ENCODE peak calls at places on chromosomes 3 and 15, in five cellular contexts. Q, W, Z, Y and A are unnamed samples. For H3K36me3, the result is how much of the 10 kb centered on the place peaks cover.

GRCh38 chr15:84819291-84819768 is 2.2 kb downstream of the ALPK3 start:
- DNase-seq in Q (no peak), W (no peak), Z (peak), Y (no peak), A (peak)

GRCh38 chr3:13218541-13218908 is 145.3 kb upstream of the IQSEC1 start:
- DNase-seq in Y (no peak), Q (no peak), Z (no peak), W (no peak), A (no peak)

GRCh38 chr15:25173241-25174028 is 218.6 kb downstream of the SNRPN start:
- DNase-seq in W (no peak), Q (no peak), Y (no peak), Z (peak), A (peak)

GRCh38 chr3:117927831-117928230 is 1106.8 kb downstream of the IGSF11 start:
- DNase-seq in Y (no peak), Q (no peak), Z (no peak), W (no peak), A (no peak)

GRCh38 chr15:98888839-98889479 is 118.6 kb downstream of the PGPEP1L start:
- DNase-seq in W (no peak), Y (no peak), Z (no peak), Q (no peak), A (no peak)

GRCh38 chr3:113615976-113616375 is 80.5 kb downstream of the USF3 start:
- DNase-seq in W (no peak), Y (no peak), Z (no peak), Q (no peak), A (no peak)

GRCh38 chr3:115836944-115837343 is 213.6 kb downstream of the GAP43 start:
- DNase-seq in Z (no peak), Q (no peak), Y (peak), W (no peak), A (no peak)

GRCh38 chr3:40179016-40179415 is 130.5 kb upstream of the EIF1B start:
- DNase-seq in Z (peak), Y (peak), W (peak), Q (no peak), A (peak)

GRCh38 chr3:48960841-48961413 is 29.1 kb upstream of the P4HTM start:
- DNase-seq in Q (no peak), Y (no peak), Z (no peak), W (no peak), A (no peak)

GRCh38 chr15:70643783-70644125 is 119.6 kb downstream of the UACA start:
- DNase-seq in Y (peak), W (no peak), Z (no peak), Q (no peak), A (no peak)

GRCh38 chr3:107285197-107285596 is 92.0 kb upstream of the CCDC54 start:
- DNase-seq in Z (no peak), Q (no peak), Y (no peak), W (no peak), A (no peak)

GRCh38 chr3:197367081-197367780 is 68.8 kb upstream of the DLG1 start:
- DNase-seq in Q (no peak), W (no peak), Z (no peak), Y (no peak), A (peak)

GRCh38 chr15:39404767-39405173 is 176.1 kb upstream of the THBS1 start:
- DNase-seq in Q (no peak), Y (no peak), W (no peak), Z (no peak), A (no peak)

GRCh38 chr3:196979545-196979944 is 10.9 kb upstream of the PIGZ start:
- DNase-seq in Q (no peak), Z (no peak), Y (no peak), W (no peak), A (no peak)

GRCh38 chr3:195823998-195824397 is 12.3 kb upstream of the MUC4 start:
- DNase-seq in Q (no peak), Y (no peak), W (no peak), Z (peak), A (peak)

GRCh38 chr15:40511093-40511471 is 40.3 kb downstream of the CHST14 start:
- DNase-seq in Y (no peak), Z (no peak), Q (no peak), W (no peak), A (no peak)

GRCh38 chr15:51172190-51172589 is 77.5 kb upstream of the TNFAIP8L3 start:
- DNase-seq in W (no peak), Q (no peak), Z (no peak), Y (no peak), A (no peak)

GRCh38 chr3:80017369-80017768 is 249.6 kb upstream of the ROBO1 start:
- DNase-seq in W (no peak), Z (no peak), Q (no peak), Y (no peak), A (no peak)

GRCh38 chr15:91099616-91100560 is at the start of gene SV2B:
- DNase-seq in Z (peak), Y (no peak), W (peak), Q (no peak), A (no peak)

GRCh38 chr3:20056727-20057611 is 16.7 kb downstream of the KAT2B start:
- DNase-seq in Z (no peak), Q (no peak), W (no peak), Y (no peak), A (no peak)

DNA sequence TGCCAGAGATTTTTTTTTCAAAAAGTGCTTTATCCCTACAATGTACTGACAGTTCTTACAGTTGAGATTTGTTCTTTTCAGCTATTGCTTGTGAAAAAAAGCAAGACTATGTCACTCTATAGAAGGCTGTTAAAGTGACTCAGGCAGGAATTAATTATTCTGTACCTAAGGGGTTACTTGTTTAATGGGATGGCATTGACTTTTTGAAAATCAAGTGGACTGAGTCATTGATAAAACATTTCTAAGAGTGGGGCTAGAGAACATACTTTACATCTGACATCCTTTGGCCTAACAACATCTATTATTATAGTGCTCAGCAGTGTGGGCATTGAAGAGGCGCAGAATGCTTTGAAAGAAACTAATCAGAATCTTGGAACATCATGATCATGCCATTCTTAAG is 34.3 kb downstream of the INTS14 start:
- DNase-seq in Z (no peak), Y (no peak), Q (no peak), W (no peak), A (no peak)
- H3K36me3 ChIP-seq in Z (half or more), Y (half or more), Q (under half), W (under half), A (half or more)

GRCh38 chr3:47851888-47852603 is 49.1 kb downstream of the DHX30 start:
- DNase-seq in Y (no peak), W (no peak), Q (no peak), Z (no peak), A (no peak)

GRCh38 chr3:47848599-47849117 is 45.7 kb downstream of the DHX30 start:
- DNase-seq in W (no peak), Q (no peak), Y (no peak), Z (no peak), A (no peak)

GRCh38 chr3:47849186-47850061 is 46.5 kb downstream of the DHX30 start:
- DNase-seq in Q (no peak), Y (no peak), W (no peak), Z (no peak), A (no peak)

GRCh38 chr3:47850803-47851417 is 48.0 kb downstream of the DHX30 start:
- DNase-seq in Z (no peak), Y (no peak), Q (no peak), W (no peak), A (no peak)

GRCh38 chr3:47850062-47850802 is 47.3 kb downstream of the DHX30 start:
- DNase-seq in Q (no peak), Y (no peak), W (no peak), Z (no peak), A (no peak)
- H3K36me3 ChIP-seq in Q (half or more), Y (under half), W (under half), Z (half or more), A (half or more)

GRCh38 chr15:23013681-23014080 is 25.7 kb downstream of the TUBGCP5 start:
- DNase-seq in W (no peak), Y (no peak), Z (no peak), Q (no peak), A (no peak)

DNA sequence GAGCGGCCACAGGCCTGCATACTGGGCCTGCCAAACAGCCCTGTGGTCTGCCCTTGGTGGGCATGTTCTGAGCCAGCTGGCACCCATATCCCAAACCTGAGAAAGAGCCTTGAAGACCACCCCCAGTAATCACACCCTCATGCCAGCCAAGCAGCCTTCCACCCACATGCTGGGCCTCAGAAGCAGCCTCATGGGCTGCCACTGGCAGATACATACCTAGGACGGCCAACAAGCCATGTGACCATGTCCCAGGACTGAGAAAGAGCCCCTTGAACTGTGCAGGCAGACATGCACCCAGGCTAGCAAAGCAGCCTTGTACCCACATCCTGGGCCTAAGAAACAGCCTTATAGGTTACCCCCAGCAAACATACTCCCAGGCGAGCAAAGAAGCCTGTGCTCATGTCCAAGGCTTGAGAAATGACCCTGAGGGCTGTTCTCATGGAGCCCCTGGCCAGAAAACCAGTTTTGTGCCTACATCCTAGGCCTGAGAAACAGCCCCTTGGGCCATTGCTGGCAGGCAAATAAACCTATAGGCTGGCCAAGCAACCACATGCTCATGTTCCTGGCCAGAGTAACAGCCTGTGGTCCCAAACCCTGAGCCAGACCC is 24.9 kb downstream of the TUBGCP5 start:
- DNase-seq in Z (no peak), W (no peak), Y (no peak), Q (no peak), A (no peak)
- H3K36me3 ChIP-seq in Z (half or more), W (under half), Y (under half), Q (half or more), A (half or more)

GRCh38 chr3:99895706-99896441 is 78.2 kb downstream of the CMSS1 start:
- DNase-seq in Y (peak), Z (no peak), W (no peak), Q (no peak), A (no peak)

GRCh38 chr3:99895106-99895705 is 77.5 kb downstream of the CMSS1 start:
- DNase-seq in Q (no peak), Y (no peak), Z (no peak), W (no peak), A (no peak)

GRCh38 chr3:99896482-99896881 is 78.8 kb downstream of the CMSS1 start:
- DNase-seq in Y (no peak), Z (no peak), Q (no peak), W (no peak), A (no peak)

GRCh38 chr3:99892332-99892731 is 74.7 kb downstream of the CMSS1 start:
- DNase-seq in Y (no peak), Z (no peak), Q (no peak), W (no peak), A (no peak)

GRCh38 chr3:99891610-99892285 is 74.1 kb downstream of the CMSS1 start:
- DNase-seq in Y (no peak), W (no peak), Q (no peak), Z (no peak), A (no peak)
- H3K36me3 ChIP-seq in Y (under half), W (under half), Q (under half), Z (under half), A (under half)

DNA sequence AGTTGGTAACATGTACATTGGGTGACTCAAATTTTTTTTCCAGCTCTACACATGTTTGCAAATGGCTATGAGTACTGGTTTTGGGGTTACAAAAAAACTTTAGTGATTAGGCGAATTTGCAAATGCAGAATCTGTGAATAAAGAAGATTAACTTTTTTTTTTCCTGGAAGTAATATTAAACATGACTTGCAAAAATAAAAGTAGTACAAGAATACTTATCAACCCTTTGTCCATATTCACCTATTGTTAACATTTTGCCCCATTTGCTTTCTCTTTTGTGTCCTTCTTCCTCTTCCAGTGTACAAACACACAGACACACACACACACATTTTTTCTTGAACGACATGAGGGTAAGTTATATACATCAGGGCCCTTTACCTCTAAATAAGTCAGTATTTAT is 47.6 kb upstream of the RYK start:
- DNase-seq in Z (no peak), W (no peak), Q (no peak), Y (no peak), A (no peak)
- H3K36me3 ChIP-seq in Z (under half), W (under half), Q (under half), Y (under half), A (under half)

DNA sequence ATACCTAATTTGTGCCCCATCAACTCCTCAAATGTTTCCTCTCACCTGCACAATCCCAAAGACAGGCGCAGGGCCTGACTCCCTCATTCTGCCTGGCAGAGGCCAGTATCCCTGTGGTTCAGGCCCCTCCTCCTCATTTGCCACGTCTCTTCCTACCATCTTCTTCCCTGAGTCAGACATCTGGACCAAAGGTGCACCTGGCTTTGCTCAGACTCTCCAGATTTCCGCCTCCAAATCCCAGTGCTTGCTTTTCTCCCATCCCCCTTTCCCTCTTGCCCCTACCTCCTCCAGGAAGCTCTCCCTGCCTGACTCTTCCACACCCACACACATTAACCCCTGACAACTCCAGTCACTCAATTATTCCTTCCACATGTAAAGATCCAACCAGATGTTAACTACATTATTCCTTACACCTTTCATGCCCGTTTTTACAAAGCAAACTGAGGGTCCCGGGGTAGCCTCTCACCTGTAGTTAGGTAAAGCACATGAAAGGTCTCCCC is 19.6 kb downstream of the SEMA7A start:
- DNase-seq in W (no peak), Z (no peak), Q (no peak), Y (no peak), A (no peak)
- H3K36me3 ChIP-seq in W (under half), Z (under half), Q (under half), Y (under half), A (under half)

GRCh38 chr3:127618891-127619290 is 10.1 kb upstream of the PODXL2 start:
- DNase-seq in W (no peak), Q (no peak), Y (no peak), Z (no peak), A (peak)
- H3K36me3 ChIP-seq in W (under half), Q (under half), Y (half or more), Z (under half), A (under half)

DNA sequence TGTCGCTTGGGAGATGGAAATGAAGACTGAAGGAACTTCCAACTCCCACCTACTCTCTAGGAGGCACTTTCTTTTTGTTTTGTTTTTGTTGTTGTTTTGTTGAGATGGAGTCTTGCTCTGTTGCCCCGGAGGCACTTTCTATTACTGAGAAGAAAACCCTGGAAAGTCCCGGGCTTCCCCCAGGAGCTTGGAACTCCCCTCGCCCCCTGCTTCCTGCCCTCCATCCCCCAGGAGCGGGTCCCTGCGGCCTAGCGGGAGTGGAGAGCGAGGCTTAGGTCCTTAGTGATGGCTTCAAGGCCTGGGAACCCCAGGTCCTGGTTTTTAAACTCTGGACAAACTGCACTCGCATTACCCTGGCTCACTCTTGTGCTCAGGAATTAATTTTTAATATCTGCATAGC is 195.7 kb downstream of the OCA2 start:
- DNase-seq in Q (no peak), Z (no peak), Y (no peak), W (no peak), A (no peak)
- H3K36me3 ChIP-seq in Q (under half), Z (under half), Y (under half), W (under half), A (under half)

GRCh38 chr15:73939138-73939537 is 12.9 kb downstream of the LOXL1 start:
- DNase-seq in Z (peak), W (no peak), Y (no peak), Q (no peak), A (no peak)
- H3K36me3 ChIP-seq in Z (under half), W (under half), Y (under half), Q (under half), A (under half)